ENCODE peak calls at places on chromosomes 7 and 10, in four cellular contexts. B, F, Q and N are unnamed samples.

GRCh38 chr10:51311232-51311631 is 236.9 kb downstream of the PRKG1 start:
- DNase-seq in B (no peak), F (no peak), Q (no peak), N (no peak)

GRCh38 chr7:64687249-64687648 is 21.3 kb downstream of the ZNF107 start:
- DNase-seq in B (no peak), F (no peak), Q (no peak), N (no peak)

GRCh38 chr7:81112731-81113130 is 193.9 kb upstream of the SEMA3C start:
- DNase-seq in B (no peak), F (no peak), Q (no peak), N (no peak)

GRCh38 chr7:24854866-24855265 is 97.6 kb upstream of the GSDME start:
- DNase-seq in B (no peak), F (no peak), Q (no peak), N (no peak)

GRCh38 chr10:127117125-127117524 is 79.3 kb downstream of the INSYN2A start:
- DNase-seq in B (peak), F (peak), Q (peak), N (peak)

GRCh38 chr7:107660381-107661080 is at the start of gene SLC26A4:
- DNase-seq in B (no peak), F (no peak), Q (no peak), N (no peak)

GRCh38 chr7:13077466-13077865 is 390.0 kb downstream of the ARL4A start:
- DNase-seq in B (peak), F (no peak), Q (no peak), N (no peak)

GRCh38 chr10:782751-783648 is 93.5 kb upstream of the DIP2C start:
- DNase-seq in B (no peak), F (no peak), Q (no peak), N (no peak)

GRCh38 chr7:126185959-126186580 is 1066.7 kb downstream of the GRM8 start:
- DNase-seq in B (no peak), F (no peak), Q (no peak), N (no peak)

GRCh38 chr10:8064436-8064835 is 9.9 kb downstream of the GATA3 start:
- DNase-seq in B (no peak), F (no peak), Q (no peak), N (no peak)

GRCh38 chr10:73780966-73781365 is 882 bp upstream of the CHCHD1 start:
- DNase-seq in B (no peak), F (no peak), Q (no peak), N (no peak)

GRCh38 chr7:132703742-132704141 is 127.5 kb upstream of the PLXNA4 start:
- DNase-seq in B (no peak), F (no peak), Q (no peak), N (no peak)

GRCh38 chr10:47146571-47146970 is 153.4 kb upstream of the GDF10 start:
- DNase-seq in B (no peak), F (no peak), Q (no peak), N (no peak)

GRCh38 chr7:142476077-142476476 is 218.2 kb upstream of the PRSS58 start:
- DNase-seq in B (no peak), F (no peak), Q (no peak), N (no peak)

GRCh38 chr10:74936577-74937445 is 110.4 kb downstream of the KAT6B start:
- DNase-seq in B (no peak), F (no peak), Q (peak), N (no peak)

GRCh38 chr7:26490631-26491624 is 199.3 kb downstream of the SNX10 start:
- DNase-seq in B (no peak), F (no peak), Q (no peak), N (no peak)

GRCh38 chr10:5071411-5072198 is 22.6 kb upstream of the AKR1C3 start:
- DNase-seq in B (no peak), F (no peak), Q (peak), N (peak)

GRCh38 chr7:2493205-2493604 is 17.0 kb upstream of the GRIFIN start:
- DNase-seq in B (no peak), F (no peak), Q (no peak), N (no peak)

GRCh38 chr10:132300582-132300981 is 7.2 kb downstream of the STK32C start:
- DNase-seq in B (no peak), F (no peak), Q (no peak), N (no peak)

GRCh38 chr7:139866047-139866837 is 37.2 kb downstream of the TBXAS1 start:
- DNase-seq in B (no peak), F (no peak), Q (no peak), N (no peak)

GRCh38 chr10:11097686-11098085 is 80.0 kb downstream of the CELF2 start:
- DNase-seq in B (no peak), F (no peak), Q (no peak), N (no peak)

GRCh38 chr7:155858521-155859061 is 46.3 kb upstream of the SHH start:
- DNase-seq in B (peak), F (no peak), Q (no peak), N (peak)

GRCh38 chr7:137390076-137390475 is 46.5 kb upstream of the PTN start:
- DNase-seq in B (no peak), F (no peak), Q (no peak), N (no peak)

GRCh38 chr10:75547391-75548298 is 116.2 kb downstream of the LRMDA start:
- DNase-seq in B (peak), F (peak), Q (no peak), N (no peak)

GRCh38 chr7:8201846-8202441 is 60.0 kb downstream of the ICA1 start:
- DNase-seq in B (no peak), F (no peak), Q (no peak), N (no peak)

GRCh38 chr7:24965831-24966708 is 13.9 kb downstream of the OSBPL3 start:
- DNase-seq in B (no peak), F (peak), Q (no peak), N (no peak)

GRCh38 chr10:89373916-89374711 is 3.7 kb upstream of the IFIT1B start:
- DNase-seq in B (peak), F (no peak), Q (peak), N (peak)

GRCh38 chr7:128755816-128756476 is 16.8 kb downstream of the CALU start:
- DNase-seq in B (peak), F (no peak), Q (peak), N (no peak)

GRCh38 chr7:41164440-41164839 is 538.5 kb downstream of the INHBA start:
- DNase-seq in B (no peak), F (no peak), Q (no peak), N (no peak)

GRCh38 chr7:2941201-2941859 is 97.2 kb upstream of the GNA12 start:
- DNase-seq in B (no peak), F (peak), Q (no peak), N (no peak)